ENCODE peak calls at places on chromosomes 16 and 17, in five cellular contexts. M is upper lobe of right lung, W is gastrocnemius medialis, X is cardiac muscle cell, F is right atrium auricular region. O is an unnamed sample.

GRCh38 chr17:43175213-43176118 is 4.5 kb downstream of the NBR1 start:
- DNase-seq in F (no peak), M (no peak), X (peak; percentile 74), W (no peak), O (no peak)

GRCh38 chr17:51245535-51245934 is 14.3 kb downstream of the MBTD1 start:
- DNase-seq in X (no peak), F (no peak), M (no peak), W (no peak), O (no peak)

GRCh38 chr16:75580-76501 is 2.2 kb upstream of the MPG start:
- DNase-seq in F (peak; percentile 92), W (peak; percentile 67), M (peak; percentile 87), X (peak; percentile 95), O (peak; percentile 90)

GRCh38 chr17:60640503-60640902 is 37.1 kb upstream of the BCAS3 start:
- DNase-seq in M (no peak), W (no peak), X (peak; percentile 24), F (no peak), O (no peak)

GRCh38 chr17:81028506-81028858 is 6.5 kb upstream of the BAIAP2 start:
- DNase-seq in M (peak; percentile 59), X (no peak), F (no peak), W (no peak), O (no peak)

GRCh38 chr16:77967054-77968035 is 55.0 kb upstream of the CLEC3A start:
- DNase-seq in F (no peak), M (no peak), X (no peak), W (no peak), O (peak; percentile 88)

GRCh38 chr17:31645351-31645750 is 213.7 kb downstream of the COPRS start:
- DNase-seq in M (no peak), W (no peak), F (no peak), X (no peak), O (no peak)

GRCh38 chr17:42389902-42390301 is 1.7 kb upstream of the STAT3 start:
- DNase-seq in W (no peak), F (no peak), X (no peak), M (no peak), O (peak; percentile 66)

GRCh38 chr16:89360760-89361435 is 129.5 kb downstream of the ANKRD11 start:
- DNase-seq in W (no peak), F (no peak), X (no peak), M (peak; percentile 70), O (peak; percentile 90)

GRCh38 chr16:80824623-80825364 is 20.4 kb upstream of the CDYL2 start:
- DNase-seq in X (peak; percentile 79), M (no peak), W (no peak), F (no peak), O (peak; percentile 65)

GRCh38 chr17:42456223-42457106 is 2.2 kb upstream of the ATP6V0A1 start:
- DNase-seq in F (no peak), M (no peak), X (peak; percentile 92), W (no peak), O (no peak)

GRCh38 chr16:83031524-83031923 is 404.8 kb downstream of the CDH13 start:
- DNase-seq in F (no peak), M (no peak), W (no peak), X (no peak), O (peak; percentile 53)

GRCh38 chr17:46986401-46986800 is 7.3 kb upstream of the RPRML start:
- DNase-seq in X (no peak), F (no peak), M (no peak), W (no peak), O (no peak)

GRCh38 chr16:48526058-48526957 is 83.7 kb downstream of the N4BP1 start:
- DNase-seq in F (no peak), X (no peak), W (no peak), M (peak; percentile 43), O (peak; percentile 93)

GRCh38 chr16:20309786-20310185 is 17.5 kb downstream of the GP2 start:
- DNase-seq in X (no peak), F (no peak), W (no peak), M (no peak), O (no peak)

GRCh38 chr17:22286337-22287041 is 594.2 kb downstream of the KCNJ18 start:
- DNase-seq in X (no peak), W (no peak), M (peak; percentile 50), F (peak; percentile 54), O (no peak)

GRCh38 chr17:47810901-47811635 is 10.5 kb downstream of the OSBPL7 start:
- DNase-seq in W (no peak), X (peak; percentile 13), M (peak; percentile 59), F (no peak), O (peak; percentile 39)

GRCh38 chr17:33487187-33487586 is 194.1 kb upstream of the ASIC2 start:
- DNase-seq in F (no peak), W (no peak), M (no peak), X (no peak), O (no peak)

GRCh38 chr17:31834448-31834847 is 24.6 kb downstream of the COPRS start:
- DNase-seq in F (no peak), W (no peak), M (no peak), X (no peak), O (no peak)

GRCh38 chr17:38326996-38327792 is 16.6 kb downstream of the GPR179 start:
- DNase-seq in F (no peak), M (no peak), W (no peak), X (peak; percentile 35), O (peak; percentile 50)

GRCh38 chr16:81189100-81189664 is 49.3 kb upstream of the BCO1 start:
- DNase-seq in F (peak; percentile 89), X (peak; percentile 96), W (peak; percentile 58), M (peak; percentile 85), O (no peak)

GRCh38 chr17:80510772-80511171 is 33.9 kb upstream of the RPTOR start:
- DNase-seq in W (no peak), F (no peak), X (no peak), M (no peak), O (no peak)

GRCh38 chr16:23145608-23146007 is 3.6 kb downstream of the USP31 start:
- DNase-seq in F (no peak), X (peak; percentile 62), W (no peak), M (no peak), O (no peak)

GRCh38 chr17:80981929-80982425 is 9.7 kb upstream of the CHMP6 start:
- DNase-seq in W (no peak), F (no peak), X (no peak), M (no peak), O (no peak)

GRCh38 chr17:40922239-40922638 is 15.2 kb downstream of the KRT23 start:
- DNase-seq in F (peak; percentile 71), M (no peak), X (peak; percentile 76), W (peak; percentile 11), O (peak; percentile 71)

GRCh38 chr17:81966343-81967243 is 5.6 kb upstream of the NOTUM start:
- DNase-seq in X (peak; percentile 79), M (no peak), F (no peak), W (no peak), O (peak; percentile 83)

GRCh38 chr16:87407511-87408112 is 15.5 kb downstream of the MAP1LC3B start:
- DNase-seq in W (peak; percentile 26), X (no peak), M (peak; percentile 87), F (peak; percentile 71), O (peak; percentile 41)

GRCh38 chr16:53626816-53627215 is 76.8 kb downstream of the RPGRIP1L start:
- DNase-seq in X (no peak), F (no peak), W (no peak), M (no peak), O (no peak)

GRCh38 chr16:53629607-53630312 is 73.9 kb downstream of the RPGRIP1L start:
- DNase-seq in X (no peak), M (no peak), F (no peak), W (no peak), O (no peak)

GRCh38 chr16:53629151-53629550 is 74.5 kb downstream of the RPGRIP1L start:
- DNase-seq in M (no peak), X (no peak), W (no peak), F (no peak), O (no peak)

GRCh38 chr16:53632526-53632925 is 71.1 kb downstream of the RPGRIP1L start:
- DNase-seq in M (no peak), F (no peak), W (no peak), X (no peak), O (no peak)

GRCh38 chr16:53631236-53631635 is 72.4 kb downstream of the RPGRIP1L start:
- DNase-seq in M (no peak), F (no peak), X (no peak), W (no peak), O (no peak)
- H3K4me1 ChIP-seq in M (no peaks in the 10 kb centered on the region), F (no peaks in the 10 kb centered on the region), X (no peaks in the 10 kb centered on the region), W (no peaks in the 10 kb centered on the region), O (no peaks in the 10 kb centered on the region)

GRCh38 chr16:57345666-57346204 is 12.8 kb upstream of the CCL22 start:
- DNase-seq in W (no peak), F (no peak), M (no peak), X (no peak), O (no peak)

GRCh38 chr16:57347858-57348257 is 10.7 kb upstream of the CCL22 start:
- DNase-seq in X (no peak), F (no peak), W (no peak), M (no peak), O (no peak)

GRCh38 chr16:57349212-57350031 is 9.2 kb upstream of the CCL22 start:
- DNase-seq in F (peak; percentile 36), W (no peak), M (no peak), X (no peak), O (no peak)

GRCh38 chr16:57345021-57345420 is 13.6 kb upstream of the CCL22 start:
- DNase-seq in X (no peak), M (no peak), W (no peak), F (no peak), O (no peak)

DNA sequence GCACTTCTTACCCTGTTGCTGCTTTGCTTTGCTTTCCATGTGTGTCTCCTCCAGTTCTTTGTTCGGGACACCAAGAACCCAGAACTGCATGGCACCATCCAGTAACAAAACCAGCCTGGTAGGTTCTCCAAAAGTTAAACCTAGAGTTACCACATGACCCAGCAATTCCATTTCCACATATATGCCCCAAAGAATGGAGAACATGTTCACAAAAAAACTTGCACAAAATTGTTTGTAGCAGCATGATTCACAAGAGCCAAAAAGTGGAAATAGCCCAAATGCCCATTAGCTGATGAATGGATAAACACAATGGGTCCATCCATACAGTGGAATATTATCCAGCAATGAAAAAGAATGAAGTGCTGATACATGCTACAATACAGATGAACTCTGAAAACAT is 10.2 kb upstream of the CCL22 start:
- DNase-seq in X (no peak), M (no peak), F (no peak), W (no peak), O (no peak)
- H3K4me3 ChIP-seq in X (no peak overlapping the region), M (no peak overlapping the region), F (no peak overlapping the region), W (no peak overlapping the region), O (no peak overlapping the region)

GRCh38 chr17:69502488-69502887 is 88.0 kb downstream of the MAP2K6 start:
- DNase-seq in W (no peak), X (no peak), M (no peak), F (no peak), O (no peak)
- H3K27ac ChIP-seq in W (peak overlapping the region; percentile 87), X (no peak overlapping the region), M (peak overlapping the region; percentile 40), F (peak overlapping the region; percentile 25), O (no peak overlapping the region)

DNA sequence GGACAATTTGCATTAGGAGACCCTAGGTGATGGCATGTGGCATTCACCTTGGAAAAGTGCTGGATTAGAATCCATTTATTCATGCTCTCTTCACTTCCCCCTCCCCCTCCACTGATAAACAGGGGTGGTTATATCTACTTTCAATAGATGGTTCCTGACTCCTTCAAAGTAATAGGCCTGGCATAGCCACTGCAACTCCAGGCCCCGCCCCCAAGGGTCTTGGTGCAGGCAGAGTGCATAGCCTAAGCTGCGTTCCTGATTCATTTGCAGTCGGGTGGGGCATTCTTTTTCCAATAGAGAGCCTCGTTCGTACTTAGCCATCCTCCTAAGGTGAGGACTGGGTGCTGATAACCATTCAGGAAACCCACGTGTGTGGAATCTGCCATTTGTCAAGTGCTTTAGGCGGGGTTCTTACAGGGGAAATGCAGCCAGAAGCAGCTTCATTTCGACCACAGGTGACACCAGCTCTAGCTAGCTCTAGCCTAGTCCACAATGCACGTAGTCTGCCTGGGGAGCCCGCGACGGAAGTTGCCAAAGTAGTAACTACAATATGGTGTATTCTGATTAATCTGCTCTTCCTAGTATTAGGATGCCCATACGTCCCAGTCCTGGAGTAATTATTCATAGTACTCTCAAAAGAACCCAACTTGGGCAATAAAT is 11.1 kb downstream of the UBE2O start:
- DNase-seq in X (no peak), F (no peak), M (no peak), W (no peak), O (peak; percentile 85)
- H3K4me1 ChIP-seq in X (peaks cover 38% of the 10 kb centered on the region), F (peaks cover 50% of the 10 kb centered on the region), M (peaks cover 12% of the 10 kb centered on the region), W (peaks cover 34% of the 10 kb centered on the region), O (peaks cover 20% of the 10 kb centered on the region)

O was measured in endodermal cell.